ENCODE peak calls at places on chromosome 6, in eight cellular contexts. One of them, this sample, is unnamed.

GRCh38 chr6:136284909-136285308 is 4.7 kb downstream of the BCLAF1 start:
- DNase-seq in IMR-90: peak; percentile 77
- DNase-seq in SK-N-SH: no peak
- DNase-seq in psoas muscle: no peak
- DNase-seq in colonic mucosa: no peak
- DNase-seq in heart right ventricle: no peak
- DNase-seq in lower lobe of right lung: no peak
- DNase-seq in H1: no peak
- DNase-seq in this sample: no peak

GRCh38 chr6:20808984-20809383 is 274.7 kb downstream of the CDKAL1 start:
- DNase-seq in IMR-90: no peak
- DNase-seq in SK-N-SH: no peak
- DNase-seq in psoas muscle: no peak
- DNase-seq in colonic mucosa: no peak
- DNase-seq in heart right ventricle: no peak
- DNase-seq in lower lobe of right lung: no peak
- DNase-seq in H1: no peak
- DNase-seq in this sample: no peak

GRCh38 chr6:72363844-72364740 is 257.8 kb upstream of the KCNQ5 start:
- DNase-seq in IMR-90: peak; percentile 97
- DNase-seq in SK-N-SH: no peak
- DNase-seq in psoas muscle: no peak
- DNase-seq in colonic mucosa: no peak
- DNase-seq in heart right ventricle: no peak
- DNase-seq in lower lobe of right lung: no peak
- DNase-seq in H1: no peak
- DNase-seq in this sample: no peak

GRCh38 chr6:12311106-12311505 is 20.9 kb downstream of the EDN1 start:
- DNase-seq in IMR-90: no peak
- DNase-seq in SK-N-SH: no peak
- DNase-seq in psoas muscle: no peak
- DNase-seq in colonic mucosa: no peak
- DNase-seq in heart right ventricle: no peak
- DNase-seq in lower lobe of right lung: no peak
- DNase-seq in H1: no peak
- DNase-seq in this sample: no peak

GRCh38 chr6:125923371-125923877 is 33.1 kb upstream of the HINT3 start:
- DNase-seq in IMR-90: no peak
- DNase-seq in SK-N-SH: no peak
- DNase-seq in psoas muscle: no peak
- DNase-seq in colonic mucosa: no peak
- DNase-seq in heart right ventricle: no peak
- DNase-seq in lower lobe of right lung: no peak
- DNase-seq in H1: no peak
- DNase-seq in this sample: no peak

GRCh38 chr6:116633685-116634084 is 17.4 kb downstream of the RSPH4A start:
- DNase-seq in IMR-90: no peak
- DNase-seq in SK-N-SH: peak; percentile 7
- DNase-seq in psoas muscle: no peak
- DNase-seq in colonic mucosa: no peak
- DNase-seq in heart right ventricle: no peak
- DNase-seq in lower lobe of right lung: no peak
- DNase-seq in H1: no peak
- DNase-seq in this sample: no peak

GRCh38 chr6:33856034-33856590 is 52.3 kb upstream of the MLN start:
- DNase-seq in IMR-90: no peak
- DNase-seq in SK-N-SH: no peak
- DNase-seq in psoas muscle: no peak
- DNase-seq in colonic mucosa: no peak
- DNase-seq in heart right ventricle: no peak
- DNase-seq in lower lobe of right lung: no peak
- DNase-seq in H1: no peak
- DNase-seq in this sample: no peak

GRCh38 chr6:20875369-20875963 is 341.2 kb downstream of the CDKAL1 start:
- DNase-seq in IMR-90: peak; percentile 45
- DNase-seq in SK-N-SH: peak; percentile 62
- DNase-seq in psoas muscle: no peak
- DNase-seq in colonic mucosa: no peak
- DNase-seq in heart right ventricle: no peak
- DNase-seq in lower lobe of right lung: no peak
- DNase-seq in H1: no peak
- DNase-seq in this sample: no peak

GRCh38 chr6:43873806-43874714 is 104.0 kb downstream of the VEGFA start:
- DNase-seq in IMR-90: no peak
- DNase-seq in SK-N-SH: no peak
- DNase-seq in psoas muscle: no peak
- DNase-seq in colonic mucosa: peak; percentile 62
- DNase-seq in heart right ventricle: no peak
- DNase-seq in lower lobe of right lung: no peak
- DNase-seq in H1: no peak
- DNase-seq in this sample: no peak

GRCh38 chr6:3651698-3652229 is 99.7 kb downstream of the PXDC1 start:
- DNase-seq in IMR-90: no peak
- DNase-seq in SK-N-SH: no peak
- DNase-seq in psoas muscle: no peak
- DNase-seq in colonic mucosa: no peak
- DNase-seq in heart right ventricle: no peak
- DNase-seq in lower lobe of right lung: no peak
- DNase-seq in H1: no peak
- DNase-seq in this sample: no peak

GRCh38 chr6:3656076-3656475 is 95.4 kb downstream of the PXDC1 start:
- DNase-seq in IMR-90: no peak
- DNase-seq in SK-N-SH: no peak
- DNase-seq in psoas muscle: no peak
- DNase-seq in colonic mucosa: no peak
- DNase-seq in heart right ventricle: no peak
- DNase-seq in lower lobe of right lung: no peak
- DNase-seq in H1: no peak
- DNase-seq in this sample: no peak

GRCh38 chr6:3653528-3654070 is 97.9 kb downstream of the PXDC1 start:
- DNase-seq in IMR-90: no peak
- DNase-seq in SK-N-SH: no peak
- DNase-seq in psoas muscle: no peak
- DNase-seq in colonic mucosa: no peak
- DNase-seq in heart right ventricle: no peak
- DNase-seq in lower lobe of right lung: no peak
- DNase-seq in H1: no peak
- DNase-seq in this sample: no peak

GRCh38 chr6:3654898-3655297 is 96.6 kb downstream of the PXDC1 start:
- DNase-seq in IMR-90: no peak
- DNase-seq in SK-N-SH: peak; percentile 63
- DNase-seq in psoas muscle: no peak
- DNase-seq in colonic mucosa: no peak
- DNase-seq in heart right ventricle: no peak
- DNase-seq in lower lobe of right lung: no peak
- DNase-seq in H1: no peak
- DNase-seq in this sample: no peak

DNA sequence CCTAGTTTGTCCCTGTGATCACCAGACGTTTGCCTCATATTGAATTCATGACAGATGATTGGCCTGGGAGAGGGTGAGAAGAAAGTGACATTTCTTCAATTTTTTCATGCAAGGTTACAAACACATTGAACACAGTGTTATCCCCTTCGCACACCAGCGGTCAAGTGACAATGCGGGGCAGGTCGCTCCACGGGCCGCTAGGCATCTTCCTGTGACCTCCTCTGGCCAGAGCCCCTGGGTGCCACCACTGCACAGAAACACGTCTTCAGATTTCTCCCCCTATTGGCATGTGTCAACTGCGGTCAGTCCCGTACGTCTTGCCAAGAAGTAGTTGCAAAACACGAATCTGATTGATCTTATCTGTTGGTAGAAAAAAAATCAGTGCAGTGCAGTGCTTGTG is 97.1 kb downstream of the PXDC1 start:
- DNase-seq in IMR-90: no peak
- DNase-seq in SK-N-SH: no peak
- DNase-seq in psoas muscle: no peak
- DNase-seq in colonic mucosa: no peak
- DNase-seq in heart right ventricle: no peak
- DNase-seq in lower lobe of right lung: no peak
- DNase-seq in H1: no peak
- DNase-seq in this sample: no peak
- TF ChIP-seq CTCF in IMR-90: no peak
- TF ChIP-seq CTCF in SK-N-SH: no peak
- TF ChIP-seq CTCF in psoas muscle: no peak
- TF ChIP-seq CTCF in colonic mucosa: no peak
- TF ChIP-seq CTCF in heart right ventricle: no peak
- TF ChIP-seq CTCF in lower lobe of right lung: no peak
- TF ChIP-seq CTCF in H1: no peak
- TF ChIP-seq CTCF in this sample: no peak

GRCh38 chr6:49462927-49463611 is at the start of the genes CENPQ and MMUT:
- DNase-seq in IMR-90: peak; percentile 93
- DNase-seq in SK-N-SH: peak; percentile 89
- DNase-seq in psoas muscle: peak; percentile 90
- DNase-seq in colonic mucosa: peak; percentile 97
- DNase-seq in heart right ventricle: peak; percentile 88
- DNase-seq in lower lobe of right lung: peak; percentile 94
- DNase-seq in H1: peak; percentile 81
- DNase-seq in this sample: peak; percentile 96

GRCh38 chr6:49463612-49463967 is 420 bp downstream of the CENPQ start:
- DNase-seq in IMR-90: no peak
- DNase-seq in SK-N-SH: no peak
- DNase-seq in psoas muscle: no peak
- DNase-seq in colonic mucosa: no peak
- DNase-seq in heart right ventricle: no peak
- DNase-seq in lower lobe of right lung: no peak
- DNase-seq in H1: no peak
- DNase-seq in this sample: no peak

GRCh38 chr6:49462599-49462926 is 490 bp downstream of the MMUT start:
- DNase-seq in IMR-90: no peak
- DNase-seq in SK-N-SH: no peak
- DNase-seq in psoas muscle: no peak
- DNase-seq in colonic mucosa: no peak
- DNase-seq in heart right ventricle: no peak
- DNase-seq in lower lobe of right lung: no peak
- DNase-seq in H1: no peak
- DNase-seq in this sample: no peak

GRCh38 chr6:49462071-49462470 is 982 bp downstream of the MMUT start:
- DNase-seq in IMR-90: peak; percentile 6
- DNase-seq in SK-N-SH: no peak
- DNase-seq in psoas muscle: no peak
- DNase-seq in colonic mucosa: no peak
- DNase-seq in heart right ventricle: no peak
- DNase-seq in lower lobe of right lung: no peak
- DNase-seq in H1: no peak
- DNase-seq in this sample: no peak

DNA sequence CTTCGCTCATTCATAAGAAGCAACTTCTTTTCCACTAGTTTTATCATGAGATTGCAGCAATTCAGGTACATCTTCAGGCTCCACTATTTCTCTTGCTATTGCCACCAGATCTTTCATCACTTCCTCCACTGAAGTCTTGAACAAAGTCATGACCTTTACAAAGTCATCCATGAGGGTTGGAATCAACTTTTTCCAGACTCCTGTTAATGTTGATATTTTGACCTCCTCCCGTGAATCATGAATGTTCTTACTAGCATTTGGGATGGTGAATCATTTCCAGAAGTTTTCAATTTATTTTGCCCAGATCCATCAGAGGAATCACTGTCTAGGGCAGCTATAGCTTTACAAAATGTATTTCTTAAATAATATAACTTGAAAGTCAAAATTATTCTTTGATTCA is 1.5 kb downstream of the CENPQ start:
- DNase-seq in IMR-90: no peak
- DNase-seq in SK-N-SH: no peak
- DNase-seq in psoas muscle: no peak
- DNase-seq in colonic mucosa: no peak
- DNase-seq in heart right ventricle: no peak
- DNase-seq in lower lobe of right lung: no peak
- DNase-seq in H1: no peak
- DNase-seq in this sample: no peak
- H3K4me3 ChIP-seq in IMR-90: no peak overlapping the region
- H3K4me3 ChIP-seq in SK-N-SH: no peak overlapping the region
- H3K4me3 ChIP-seq in psoas muscle: no peak overlapping the region
- H3K4me3 ChIP-seq in colonic mucosa: no peak overlapping the region
- H3K4me3 ChIP-seq in heart right ventricle: no peak overlapping the region
- H3K4me3 ChIP-seq in lower lobe of right lung: no peak overlapping the region
- H3K4me3 ChIP-seq in H1: no peak overlapping the region
- H3K4me3 ChIP-seq in this sample: no peak overlapping the region

GRCh38 chr6:50718566-50718965 is 5.2 kb downstream of the TFAP2D start:
- DNase-seq in IMR-90: no peak
- DNase-seq in SK-N-SH: no peak
- DNase-seq in psoas muscle: no peak
- DNase-seq in colonic mucosa: no peak
- DNase-seq in heart right ventricle: no peak
- DNase-seq in lower lobe of right lung: no peak
- DNase-seq in H1: no peak
- DNase-seq in this sample: no peak

GRCh38 chr6:50720623-50721022 is 7.3 kb downstream of the TFAP2D start:
- DNase-seq in IMR-90: no peak
- DNase-seq in SK-N-SH: no peak
- DNase-seq in psoas muscle: no peak
- DNase-seq in colonic mucosa: no peak
- DNase-seq in heart right ventricle: no peak
- DNase-seq in lower lobe of right lung: no peak
- DNase-seq in H1: no peak
- DNase-seq in this sample: no peak

GRCh38 chr6:50722829-50723562 is 9.7 kb downstream of the TFAP2D start:
- DNase-seq in IMR-90: no peak
- DNase-seq in SK-N-SH: no peak
- DNase-seq in psoas muscle: no peak
- DNase-seq in colonic mucosa: no peak
- DNase-seq in heart right ventricle: no peak
- DNase-seq in lower lobe of right lung: no peak
- DNase-seq in H1: no peak
- DNase-seq in this sample: no peak

GRCh38 chr6:50724381-50725124 is 11.2 kb downstream of the TFAP2D start:
- DNase-seq in IMR-90: no peak
- DNase-seq in SK-N-SH: peak; percentile 56
- DNase-seq in psoas muscle: no peak
- DNase-seq in colonic mucosa: no peak
- DNase-seq in heart right ventricle: no peak
- DNase-seq in lower lobe of right lung: no peak
- DNase-seq in H1: no peak
- DNase-seq in this sample: no peak

GRCh38 chr6:50721978-50722377 is 8.7 kb downstream of the TFAP2D start:
- DNase-seq in IMR-90: no peak
- DNase-seq in SK-N-SH: no peak
- DNase-seq in psoas muscle: no peak
- DNase-seq in colonic mucosa: no peak
- DNase-seq in heart right ventricle: no peak
- DNase-seq in lower lobe of right lung: no peak
- DNase-seq in H1: no peak
- DNase-seq in this sample: no peak
- H3K27me3 ChIP-seq in IMR-90: peaks cover 2% of the 10 kb centered on the region
- H3K27me3 ChIP-seq in SK-N-SH: no peaks in the 10 kb centered on the region
- H3K27me3 ChIP-seq in psoas muscle: peaks cover 51% of the 10 kb centered on the region
- H3K27me3 ChIP-seq in colonic mucosa: peaks cover 18% of the 10 kb centered on the region
- H3K27me3 ChIP-seq in heart right ventricle: peaks cover 97% of the 10 kb centered on the region
- H3K27me3 ChIP-seq in lower lobe of right lung: peaks cover 81% of the 10 kb centered on the region
- H3K27me3 ChIP-seq in H1: peaks cover 100% of the 10 kb centered on the region
- H3K27me3 ChIP-seq in this sample: no peaks in the 10 kb centered on the region

DNA sequence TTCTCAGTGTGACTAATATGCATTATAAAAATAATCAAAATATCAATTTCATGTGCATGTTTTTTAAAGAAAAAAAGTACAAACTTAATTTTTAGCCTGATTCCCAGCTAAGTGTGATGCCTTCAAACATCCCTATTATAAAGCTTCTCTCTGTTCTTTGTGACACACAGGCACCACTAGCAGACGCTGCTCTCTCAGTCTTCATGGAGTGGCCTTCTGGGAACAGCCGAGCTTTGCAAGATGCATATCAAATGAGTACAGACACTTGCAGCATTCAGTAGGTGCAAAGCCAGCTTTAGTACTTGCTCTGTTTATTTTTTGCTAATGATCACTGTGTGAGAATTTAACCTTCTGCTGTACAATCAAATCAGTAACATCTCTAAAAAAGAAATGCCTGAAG is 340.0 kb downstream of the ADGRB3 start:
- DNase-seq in IMR-90: no peak
- DNase-seq in SK-N-SH: peak; percentile 38
- DNase-seq in psoas muscle: no peak
- DNase-seq in colonic mucosa: no peak
- DNase-seq in heart right ventricle: no peak
- DNase-seq in lower lobe of right lung: no peak
- DNase-seq in H1: no peak
- DNase-seq in this sample: no peak
- TF ChIP-seq CTCF in IMR-90: no peak
- TF ChIP-seq CTCF in SK-N-SH: peak; percentile 28
- TF ChIP-seq CTCF in psoas muscle: no peak
- TF ChIP-seq CTCF in colonic mucosa: no peak
- TF ChIP-seq CTCF in heart right ventricle: peak; percentile 24
- TF ChIP-seq CTCF in lower lobe of right lung: no peak
- TF ChIP-seq CTCF in H1: no peak
- TF ChIP-seq CTCF in this sample: no peak

This sample was measured in spleen.